ENCODE peak calls at places on chromosomes 5 and 9, in eight cellular contexts. One of them, this sample, is unnamed.
A peak's percentile ranks its signal among the peaks of the same experiment; 100 is the strongest.

GRCh38 chr9:88451160-88451559 is 62.9 kb downstream of the SPIN1 start:
- ATAC-seq in upper lobe of left lung: no peak
- ATAC-seq in GM12878: no peak
- ATAC-seq in HepG2: no peak
- ATAC-seq in Panc1: no peak
- ATAC-seq in K562: no peak
- ATAC-seq in GM23338: no peak
- ATAC-seq in HCT116: no peak
- ATAC-seq in this sample: no peak

GRCh38 chr5:90640484-90641059 is 82.0 kb downstream of the ADGRV1 start:
- ATAC-seq in K562: peak; percentile 58
- ATAC-seq in HCT116: no peak
- ATAC-seq in HepG2: no peak
- ATAC-seq in GM23338: peak; percentile 64
- ATAC-seq in Panc1: no peak
- ATAC-seq in upper lobe of left lung: no peak
- ATAC-seq in GM12878: peak; percentile 78
- ATAC-seq in this sample: no peak

GRCh38 chr5:176904276-176904675 is 5.1 kb upstream of the HK3 start:
- ATAC-seq in HCT116: no peak
- ATAC-seq in GM12878: no peak
- ATAC-seq in upper lobe of left lung: no peak
- ATAC-seq in Panc1: no peak
- ATAC-seq in K562: no peak
- ATAC-seq in GM23338: no peak
- ATAC-seq in HepG2: no peak
- ATAC-seq in this sample: no peak

GRCh38 chr5:39005566-39006232 is 68.5 kb downstream of the RICTOR start:
- ATAC-seq in K562: peak; percentile 92
- ATAC-seq in HepG2: peak; percentile 84
- ATAC-seq in upper lobe of left lung: no peak
- ATAC-seq in GM12878: peak; percentile 76
- ATAC-seq in Panc1: peak; percentile 63
- ATAC-seq in HCT116: no peak
- ATAC-seq in GM23338: peak; percentile 78
- ATAC-seq in this sample: no peak

GRCh38 chr5:173045481-173045880 is 10.7 kb upstream of the CREBRF start:
- ATAC-seq in HepG2: peak; percentile 90
- ATAC-seq in HCT116: no peak
- ATAC-seq in GM23338: peak; percentile 84
- ATAC-seq in K562: peak; percentile 77
- ATAC-seq in GM12878: no peak
- ATAC-seq in Panc1: no peak
- ATAC-seq in upper lobe of left lung: no peak
- ATAC-seq in this sample: no peak

GRCh38 chr9:91146391-91147019 is 215.2 kb downstream of the AUH start:
- ATAC-seq in Panc1: peak; percentile 45
- ATAC-seq in HepG2: no peak
- ATAC-seq in GM12878: no peak
- ATAC-seq in HCT116: no peak
- ATAC-seq in upper lobe of left lung: peak; percentile 79
- ATAC-seq in K562: no peak
- ATAC-seq in GM23338: no peak
- ATAC-seq in this sample: no peak

GRCh38 chr9:107626118-107626517 is 136.5 kb upstream of the KLF4 start:
- ATAC-seq in K562: no peak
- ATAC-seq in GM23338: no peak
- ATAC-seq in upper lobe of left lung: no peak
- ATAC-seq in GM12878: peak; percentile 43
- ATAC-seq in Panc1: no peak
- ATAC-seq in HCT116: no peak
- ATAC-seq in HepG2: no peak
- ATAC-seq in this sample: no peak

GRCh38 chr5:77012601-77013000 is 17.6 kb upstream of the AGGF1 start:
- ATAC-seq in HepG2: no peak
- ATAC-seq in upper lobe of left lung: no peak
- ATAC-seq in HCT116: no peak
- ATAC-seq in K562: no peak
- ATAC-seq in GM12878: no peak
- ATAC-seq in GM23338: no peak
- ATAC-seq in Panc1: no peak
- ATAC-seq in this sample: no peak

GRCh38 chr5:77282337-77283027 is 72.0 kb downstream of the PDE8B start:
- ATAC-seq in HepG2: peak; percentile 49
- ATAC-seq in GM23338: peak; percentile 90
- ATAC-seq in HCT116: no peak
- ATAC-seq in K562: no peak
- ATAC-seq in upper lobe of left lung: peak; percentile 50
- ATAC-seq in Panc1: peak; percentile 63
- ATAC-seq in GM12878: no peak
- ATAC-seq in this sample: peak; percentile 46

GRCh38 chr9:98385751-98386150 is 130.3 kb upstream of the TBC1D2 start:
- ATAC-seq in K562: no peak
- ATAC-seq in GM12878: peak; percentile 37
- ATAC-seq in upper lobe of left lung: no peak
- ATAC-seq in Panc1: no peak
- ATAC-seq in GM23338: no peak
- ATAC-seq in HepG2: no peak
- ATAC-seq in HCT116: no peak
- ATAC-seq in this sample: no peak

GRCh38 chr5:74341221-74341620 is 299.3 kb downstream of the ENC1 start:
- ATAC-seq in Panc1: no peak
- ATAC-seq in upper lobe of left lung: no peak
- ATAC-seq in HCT116: no peak
- ATAC-seq in HepG2: no peak
- ATAC-seq in GM12878: no peak
- ATAC-seq in GM23338: no peak
- ATAC-seq in K562: no peak
- ATAC-seq in this sample: no peak

GRCh38 chr9:91085499-91086291 is 276.0 kb downstream of the AUH start:
- ATAC-seq in upper lobe of left lung: peak; percentile 42
- ATAC-seq in HCT116: no peak
- ATAC-seq in GM23338: no peak
- ATAC-seq in HepG2: no peak
- ATAC-seq in Panc1: no peak
- ATAC-seq in GM12878: no peak
- ATAC-seq in K562: no peak
- ATAC-seq in this sample: no peak

GRCh38 chr5:142134333-142135010 is 25.9 kb downstream of the NDFIP1 start:
- ATAC-seq in Panc1: no peak
- ATAC-seq in GM23338: no peak
- ATAC-seq in HCT116: no peak
- ATAC-seq in upper lobe of left lung: no peak
- ATAC-seq in HepG2: no peak
- ATAC-seq in GM12878: no peak
- ATAC-seq in K562: no peak
- ATAC-seq in this sample: no peak

GRCh38 chr5:172299916-172300439 is 16.4 kb upstream of the UBTD2 start:
- ATAC-seq in HCT116: peak; percentile 68
- ATAC-seq in GM23338: no peak
- ATAC-seq in HepG2: no peak
- ATAC-seq in upper lobe of left lung: no peak
- ATAC-seq in Panc1: peak; percentile 69
- ATAC-seq in K562: no peak
- ATAC-seq in GM12878: peak; percentile 70
- ATAC-seq in this sample: no peak

GRCh38 chr9:5551771-5552170 is 41.4 kb downstream of the PDCD1LG2 start:
- ATAC-seq in HCT116: no peak
- ATAC-seq in K562: no peak
- ATAC-seq in HepG2: no peak
- ATAC-seq in upper lobe of left lung: no peak
- ATAC-seq in GM23338: no peak
- ATAC-seq in GM12878: no peak
- ATAC-seq in Panc1: no peak
- ATAC-seq in this sample: no peak

GRCh38 chr9:5556101-5556500 is 45.8 kb downstream of the PDCD1LG2 start:
- ATAC-seq in Panc1: no peak
- ATAC-seq in GM23338: no peak
- ATAC-seq in GM12878: no peak
- ATAC-seq in upper lobe of left lung: no peak
- ATAC-seq in HepG2: no peak
- ATAC-seq in K562: no peak
- ATAC-seq in HCT116: no peak
- ATAC-seq in this sample: no peak

GRCh38 chr9:5553211-5553610 is 42.9 kb downstream of the PDCD1LG2 start:
- ATAC-seq in HepG2: no peak
- ATAC-seq in GM12878: no peak
- ATAC-seq in GM23338: no peak
- ATAC-seq in HCT116: no peak
- ATAC-seq in upper lobe of left lung: no peak
- ATAC-seq in K562: no peak
- ATAC-seq in Panc1: no peak
- ATAC-seq in this sample: no peak

GRCh38 chr9:5552301-5552700 is 42.0 kb downstream of the PDCD1LG2 start:
- ATAC-seq in K562: no peak
- ATAC-seq in HCT116: no peak
- ATAC-seq in GM12878: no peak
- ATAC-seq in Panc1: no peak
- ATAC-seq in HepG2: no peak
- ATAC-seq in upper lobe of left lung: no peak
- ATAC-seq in GM23338: no peak
- ATAC-seq in this sample: no peak

GRCh38 chr9:5554254-5554653 is 43.9 kb downstream of the PDCD1LG2 start:
- ATAC-seq in Panc1: no peak
- ATAC-seq in GM12878: peak; percentile 77
- ATAC-seq in K562: no peak
- ATAC-seq in HCT116: no peak
- ATAC-seq in upper lobe of left lung: no peak
- ATAC-seq in HepG2: no peak
- ATAC-seq in GM23338: no peak
- ATAC-seq in this sample: no peak
- TF ChIP-seq POLR2AphosphoS5 in Panc1: no peak
- TF ChIP-seq POLR2AphosphoS5 in GM12878: no peak
- TF ChIP-seq POLR2AphosphoS5 in K562: no peak
- TF ChIP-seq POLR2AphosphoS5 in HCT116: no peak
- TF ChIP-seq POLR2AphosphoS5 in upper lobe of left lung: no peak
- TF ChIP-seq POLR2AphosphoS5 in HepG2: no peak
- TF ChIP-seq POLR2AphosphoS5 in GM23338: no peak
- TF ChIP-seq POLR2AphosphoS5 in this sample: no peak

DNA sequence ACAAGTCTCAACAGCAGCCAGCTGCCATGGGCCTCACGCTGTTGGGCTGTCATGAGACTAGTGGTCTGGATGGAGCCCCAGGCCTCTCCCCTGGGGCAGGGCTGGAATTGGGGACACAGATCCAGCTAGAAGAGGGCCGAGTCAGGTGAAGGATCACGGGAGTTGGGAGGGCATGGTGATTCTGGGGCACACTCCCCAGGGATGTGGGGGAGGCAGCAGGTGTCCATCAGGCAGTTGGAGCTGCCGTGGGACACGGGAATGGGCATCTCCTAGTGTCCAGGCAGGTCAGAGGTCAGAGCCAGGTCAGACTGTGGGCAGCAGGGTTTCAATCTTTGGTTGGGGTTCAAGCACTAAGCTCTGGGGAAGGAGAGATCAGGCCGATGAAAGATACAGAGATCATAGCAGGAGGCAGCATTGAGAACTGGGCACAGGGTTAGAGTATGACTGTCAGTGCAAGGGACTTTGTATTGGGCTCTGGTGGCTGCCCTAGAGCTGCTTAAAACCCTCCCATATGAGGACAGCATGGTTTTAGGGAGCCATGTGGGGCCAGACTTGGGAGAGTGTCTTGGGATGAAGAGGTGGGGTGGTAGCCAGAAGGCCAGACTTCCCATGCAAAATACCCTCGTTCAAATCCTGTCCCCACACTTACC is 59.2 kb downstream of the ARHGEF37 start:
- ATAC-seq in HepG2: peak; percentile 54
- ATAC-seq in Panc1: no peak
- ATAC-seq in GM12878: no peak
- ATAC-seq in K562: peak; percentile 6
- ATAC-seq in HCT116: no peak
- ATAC-seq in GM23338: no peak
- ATAC-seq in upper lobe of left lung: no peak
- ATAC-seq in this sample: no peak
- H3K4me3 ChIP-seq in HepG2: no peak overlapping the region
- H3K4me3 ChIP-seq in Panc1: no peak overlapping the region
- H3K4me3 ChIP-seq in GM12878: no peak overlapping the region
- H3K4me3 ChIP-seq in K562: no peak overlapping the region
- H3K4me3 ChIP-seq in HCT116: no peak overlapping the region
- H3K4me3 ChIP-seq in GM23338: no peak overlapping the region
- H3K4me3 ChIP-seq in upper lobe of left lung: no peak overlapping the region
- H3K4me3 ChIP-seq in this sample: no peak overlapping the region

DNA sequence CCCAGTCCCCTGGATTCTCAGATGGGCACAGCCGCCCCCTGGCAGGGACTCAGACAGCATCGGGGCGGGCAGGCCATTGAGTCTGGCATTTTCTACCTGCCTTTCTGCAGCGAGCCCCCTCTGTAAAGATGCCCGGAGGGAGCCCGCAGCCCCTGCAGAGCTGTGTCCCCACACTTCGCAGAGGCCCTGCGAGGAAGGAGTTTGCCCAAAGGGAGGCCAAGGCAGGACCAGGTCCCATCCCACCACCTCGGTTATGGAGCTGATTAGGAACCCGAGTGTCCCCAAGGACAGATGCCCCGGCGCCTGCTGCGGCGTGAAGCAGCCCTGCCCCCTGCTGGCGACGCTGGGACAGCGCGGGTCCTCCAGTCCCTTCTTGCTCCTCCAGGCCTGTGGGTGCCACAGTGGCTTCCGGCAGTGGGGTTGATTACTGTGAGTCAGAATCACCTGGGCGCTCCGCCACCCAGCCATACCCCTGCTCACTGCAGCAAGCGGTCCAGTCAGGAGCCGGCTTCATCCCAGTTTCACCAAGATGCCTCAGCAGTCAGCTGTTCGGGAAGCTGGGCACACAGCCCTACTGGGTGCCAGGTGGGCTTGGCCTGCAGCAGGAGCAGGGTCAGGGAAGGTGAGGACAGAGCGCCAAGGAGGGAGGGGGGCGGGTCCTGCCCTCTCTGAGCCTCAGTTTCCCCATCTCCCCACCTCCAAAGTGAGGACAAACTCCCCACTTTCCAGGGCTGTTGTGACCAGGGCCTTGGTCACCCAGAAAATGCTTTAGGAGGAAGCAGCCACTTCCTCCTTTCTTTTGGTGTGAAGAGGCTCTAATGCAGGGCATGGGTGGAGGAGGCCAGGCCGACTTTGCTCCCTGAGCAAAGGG is 117.1 kb downstream of the RXRA start:
- ATAC-seq in HepG2: peak; percentile 74
- ATAC-seq in K562: peak; percentile 98
- ATAC-seq in GM12878: peak; percentile 98
- ATAC-seq in upper lobe of left lung: peak; percentile 93
- ATAC-seq in GM23338: peak; percentile 89
- ATAC-seq in HCT116: peak; percentile 94
- ATAC-seq in Panc1: peak; percentile 92
- ATAC-seq in this sample: peak; percentile 86
- TF ChIP-seq POLR2AphosphoS5 in HepG2: no peak
- TF ChIP-seq POLR2AphosphoS5 in K562: no peak
- TF ChIP-seq POLR2AphosphoS5 in GM12878: no peak
- TF ChIP-seq POLR2AphosphoS5 in upper lobe of left lung: no peak
- TF ChIP-seq POLR2AphosphoS5 in GM23338: no peak
- TF ChIP-seq POLR2AphosphoS5 in HCT116: no peak
- TF ChIP-seq POLR2AphosphoS5 in Panc1: no peak
- TF ChIP-seq POLR2AphosphoS5 in this sample: peak; percentile 26

GRCh38 chr9:123039617-123040219 is 6.3 kb downstream of the GPR21 start:
- ATAC-seq in HepG2: no peak
- ATAC-seq in K562: no peak
- ATAC-seq in Panc1: no peak
- ATAC-seq in upper lobe of left lung: no peak
- ATAC-seq in HCT116: no peak
- ATAC-seq in GM12878: no peak
- ATAC-seq in GM23338: no peak
- ATAC-seq in this sample: no peak
- H3K4me3 ChIP-seq in HepG2: no peak overlapping the region
- H3K4me3 ChIP-seq in K562: no peak overlapping the region
- H3K4me3 ChIP-seq in Panc1: no peak overlapping the region
- H3K4me3 ChIP-seq in upper lobe of left lung: no peak overlapping the region
- H3K4me3 ChIP-seq in HCT116: no peak overlapping the region
- H3K4me3 ChIP-seq in GM12878: no peak overlapping the region
- H3K4me3 ChIP-seq in GM23338: no peak overlapping the region
- H3K4me3 ChIP-seq in this sample: no peak overlapping the region